ENCODE peak calls at places on chromosomes 6 and 20, in seven cellular contexts. W is Daoy; Z is activated gamma-delta T cell treated with anti-CD3 and anti-CD28 coated beads, Interleukin-2, amount 50 U/mL, for 16 hours; D is aorta; L is activated CD4-positive, alpha-beta T cell treated with anti-CD3 and anti-CD28 coated beads for 4 hours; G is cardiac muscle cell; A is tibial artery. O is an unnamed sample.

GRCh38 chr6:4973972-4974885 is 29.6 kb downstream of the RPP40 start:
- DNase-seq in L (no peak), G (peak), A (peak), W (peak), Z (no peak), D (no peak), O (no peak)

GRCh38 chr6:101912266-101912665 is 518.8 kb downstream of the GRIK2 start:
- DNase-seq in D (no peak), A (no peak), W (no peak), Z (no peak), L (no peak), G (no peak), O (no peak)

GRCh38 chr6:17417817-17418216 is 24.4 kb downstream of the CAP2 start:
- DNase-seq in W (peak), Z (no peak), G (peak), D (no peak), L (no peak), A (no peak), O (peak)

GRCh38 chr6:34350937-34351217 is 41.6 kb downstream of the NUDT3 start:
- DNase-seq in A (no peak), G (no peak), W (no peak), Z (no peak), L (no peak), D (no peak), O (no peak)

GRCh38 chr20:32285621-32286334 is 8.3 kb downstream of the KIF3B start:
- DNase-seq in W (peak), A (no peak), L (peak), D (no peak), Z (peak), G (no peak), O (no peak)

GRCh38 chr20:49270736-49271135 is 7.1 kb downstream of the ZNFX1 start:
- DNase-seq in A (no peak), L (no peak), W (no peak), D (no peak), G (no peak), Z (no peak), O (no peak)

GRCh38 chr20:5061209-5061608 is 58.5 kb downstream of the PCNA start:
- DNase-seq in W (peak), L (no peak), G (no peak), A (no peak), Z (no peak), D (no peak), O (no peak)

GRCh38 chr6:139029470-139030210 is 1.1 kb downstream of the ABRACL start:
- DNase-seq in A (peak), W (peak), L (no peak), D (peak), G (peak), Z (no peak), O (peak)

GRCh38 chr6:129492260-129492659 is 217.7 kb downstream of the ARHGAP18 start:
- DNase-seq in Z (no peak), G (no peak), A (no peak), W (no peak), L (no peak), D (no peak), O (no peak)

GRCh38 chr6:152575621-152576150 is 61.5 kb downstream of the SYNE1 start:
- DNase-seq in Z (no peak), L (no peak), W (no peak), A (peak), G (peak), D (no peak), O (peak)

GRCh38 chr6:54014440-54014839 is 96.8 kb upstream of the MLIP start:
- DNase-seq in Z (no peak), L (no peak), D (no peak), W (no peak), G (no peak), A (no peak), O (peak)

GRCh38 chr6:151716446-151717047 is 90.9 kb upstream of the ESR1 start:
- DNase-seq in W (peak), G (no peak), D (no peak), A (no peak), L (no peak), Z (no peak), O (no peak)

GRCh38 chr6:169177516-169178196 is 76.0 kb downstream of the THBS2 start:
- DNase-seq in W (no peak), D (no peak), G (peak), Z (no peak), A (no peak), L (no peak), O (no peak)

GRCh38 chr6:83183082-83183828 is 9.8 kb downstream of the PGM3 start:
- DNase-seq in L (no peak), A (no peak), Z (no peak), D (no peak), W (peak), G (peak), O (no peak)

GRCh38 chr6:19301980-19302379 is 535.2 kb upstream of the ID4 start:
- DNase-seq in A (no peak), L (no peak), Z (no peak), D (no peak), G (no peak), W (peak), O (no peak)

GRCh38 chr20:62995481-62995880 is 11.3 kb downstream of the BHLHE23 start:
- DNase-seq in Z (no peak), W (no peak), G (no peak), A (no peak), D (no peak), L (no peak), O (no peak)

GRCh38 chr6:111660531-111660930 is 54.9 kb upstream of the TRAF3IP2 start:
- DNase-seq in Z (no peak), A (no peak), D (no peak), G (no peak), L (no peak), W (no peak), O (no peak)

GRCh38 chr6:103000686-103001085 is 1607.2 kb downstream of the GRIK2 start:
- DNase-seq in Z (no peak), A (no peak), L (no peak), G (no peak), W (no peak), D (no peak), O (no peak)

GRCh38 chr6:38273325-38273724 is 366.4 kb downstream of the BTBD9 start:
- DNase-seq in W (no peak), G (peak), Z (no peak), A (no peak), L (no peak), D (no peak), O (no peak)

GRCh38 chr6:43932259-43932900 is 162.4 kb downstream of the VEGFA start:
- DNase-seq in A (no peak), W (no peak), Z (no peak), L (no peak), G (no peak), D (no peak), O (no peak)

GRCh38 chr6:45420083-45420908 is 42.6 kb upstream of the SUPT3H start:
- DNase-seq in L (peak), Z (peak), D (no peak), G (peak), W (peak), A (no peak), O (no peak)

GRCh38 chr6:138531387-138531786 is 32.1 kb upstream of the NHSL1 start:
- DNase-seq in A (no peak), G (no peak), Z (no peak), D (no peak), W (no peak), L (no peak), O (no peak)

GRCh38 chr6:79630883-79631799 is at the start of gene SH3BGRL2:
- DNase-seq in A (peak), L (peak), D (peak), Z (no peak), W (peak), G (peak), O (peak)

GRCh38 chr6:26025047-26025893 is 62.0 kb upstream of the HFE start:
- DNase-seq in A (no peak), W (peak), Z (no peak), L (no peak), D (no peak), G (peak), O (no peak)

GRCh38 chr20:34998331-34998950 is 42.8 kb downstream of the MYH7B start:
- DNase-seq in W (no peak), L (no peak), Z (no peak), A (no peak), G (no peak), D (no peak), O (no peak)

GRCh38 chr6:161139766-161140553 is 133.9 kb downstream of the AGPAT4 start:
- DNase-seq in Z (no peak), A (no peak), D (peak), G (no peak), W (no peak), L (no peak), O (no peak)

GRCh38 chr6:8904754-8905153 is 469.4 kb upstream of the SLC35B3 start:
- DNase-seq in L (no peak), G (no peak), W (peak), D (no peak), A (no peak), Z (no peak), O (no peak)

GRCh38 chr6:97978855-97979271 is 695.8 kb upstream of the MMS22L start:
- DNase-seq in W (peak), D (peak), G (no peak), A (no peak), L (no peak), Z (no peak), O (peak)

GRCh38 chr6:44657201-44657824 is 269.8 kb downstream of the CDC5L start:
- DNase-seq in A (no peak), W (peak), G (peak), Z (no peak), D (no peak), L (no peak), O (no peak)

GRCh38 chr6:52162940-52163908 is 23.0 kb upstream of the IL17A start:
- DNase-seq in Z (no peak), L (no peak), D (no peak), G (peak), A (no peak), W (peak), O (peak)

O was measured in cerebellar cortex.